ENCODE peak calls at places on chromosome 7, in seven cellular contexts. F is stimulated activated CD4-positive, alpha-beta T cell treated with anti-CD3 and anti-CD28 coated beads, Interleukin-1b, Interleukin-23, amount 100 ng/mL, for 1 hour; B is fibroblast of mammary gland; P is GM20000; Q is fibroblast of pulmonary artery; C is effector CD8-positive, alpha-beta T cell; N is ACHN. E is an unnamed sample.

GRCh38 chr7:15313361-15313760 is 248.5 kb downstream of the AGMO start:
- DNase-seq in F (no peak), B (no peak), P (no peak), Q (peak), C (no peak), N (no peak), E (peak)

GRCh38 chr7:1473864-1474512 is 14.7 kb upstream of the MICALL2 start:
- DNase-seq in F (peak), B (peak), P (peak), Q (peak), C (peak), N (peak), E (peak)

GRCh38 chr7:96316949-96317348 is 4.9 kb downstream of the SLC25A13 start:
- DNase-seq in F (no peak), B (no peak), P (no peak), Q (no peak), C (no peak), N (no peak), E (no peak)

GRCh38 chr7:142939226-142939910 is at the start of gene LLCFC1:
- DNase-seq in F (no peak), B (no peak), P (peak), Q (no peak), C (no peak), N (peak), E (no peak)

GRCh38 chr7:6575246-6576023 is 1.8 kb upstream of the ZDHHC4 start:
- DNase-seq in F (no peak), B (no peak), P (no peak), Q (no peak), C (no peak), N (no peak), E (peak)

GRCh38 chr7:104979167-104979841 is 34.7 kb upstream of the KMT2E start:
- DNase-seq in F (no peak), B (peak), P (no peak), Q (peak), C (no peak), N (no peak), E (peak)

GRCh38 chr7:88490911-88491310 is 184.2 kb upstream of the STEAP4 start:
- DNase-seq in F (no peak), B (no peak), P (no peak), Q (no peak), C (no peak), N (no peak), E (no peak)

GRCh38 chr7:135169936-135170222 is 628 bp downstream of the CYREN start:
- DNase-seq in F (no peak), B (peak), P (no peak), Q (no peak), C (no peak), N (no peak), E (peak)

GRCh38 chr7:100886936-100887185 is 2.7 kb downstream of the UFSP1 start:
- DNase-seq in F (no peak), B (no peak), P (no peak), Q (no peak), C (no peak), N (no peak), E (no peak)

GRCh38 chr7:44767134-44767911 is 18.7 kb downstream of the ZMIZ2 start:
- DNase-seq in F (no peak), B (no peak), P (no peak), Q (no peak), C (no peak), N (no peak), E (no peak)

GRCh38 chr7:121397346-121397745 is 1.2 kb upstream of the FAM3C start:
- DNase-seq in F (no peak), B (no peak), P (no peak), Q (no peak), C (no peak), N (peak), E (no peak)

GRCh38 chr7:23418046-23418445 is 52.2 kb downstream of the IGF2BP3 start:
- DNase-seq in F (no peak), B (peak), P (no peak), Q (peak), C (no peak), N (no peak), E (peak)

GRCh38 chr7:130009848-130010688 is 41.1 kb downstream of the ZC3HC1 start:
- DNase-seq in F (no peak), B (peak), P (peak), Q (peak), C (no peak), N (peak), E (peak)

GRCh38 chr7:100190059-100190711 is 12.5 kb downstream of the STAG3 start:
- DNase-seq in F (no peak), B (peak), P (peak), Q (peak), C (no peak), N (peak), E (peak)

GRCh38 chr7:38068461-38068860 is 109.6 kb upstream of the STARD3NL start:
- DNase-seq in F (no peak), B (no peak), P (no peak), Q (no peak), C (no peak), N (no peak), E (no peak)

GRCh38 chr7:18429547-18429946 is 66.0 kb upstream of the HDAC9 start:
- DNase-seq in F (no peak), B (peak), P (no peak), Q (peak), C (no peak), N (peak), E (peak)

GRCh38 chr7:120997902-120998301 is 9.4 kb downstream of the CPED1 start:
- DNase-seq in F (no peak), B (no peak), P (no peak), Q (no peak), C (no peak), N (no peak), E (no peak)

GRCh38 chr7:87599336-87599735 is 1.3 kb downstream of the ABCB1 start:
- DNase-seq in F (no peak), B (no peak), P (peak), Q (no peak), C (peak), N (peak), E (no peak)